ENCODE peak calls at places on chromosomes 12 and 14, in ten cellular contexts. One of them, this sample, is unnamed.

GRCh38 chr12:91991397-91992187 is 154.1 kb downstream of the BTG1 start:
- DNase-seq in HS-27A: no peak
- DNase-seq in endothelial cell: no peak
- DNase-seq in A549: peak
- DNase-seq in NCI-H345: no peak
- DNase-seq in fibroblast of the aortic adventitia: peak
- DNase-seq in nephron progenitor cell: no peak
- DNase-seq in ELR: peak
- DNase-seq in activated T-cell treated with anti-CD3 and anti-CD28 coated beads for 48 hours: no peak
- DNase-seq in GM04503: no peak
- DNase-seq in this sample: no peak

GRCh38 chr12:131831021-131831571 is 2.9 kb downstream of the MMP17 start:
- DNase-seq in HS-27A: no peak
- DNase-seq in endothelial cell: no peak
- DNase-seq in A549: peak
- DNase-seq in NCI-H345: peak
- DNase-seq in fibroblast of the aortic adventitia: peak
- DNase-seq in nephron progenitor cell: peak
- DNase-seq in ELR: peak
- DNase-seq in activated T-cell treated with anti-CD3 and anti-CD28 coated beads for 48 hours: no peak
- DNase-seq in GM04503: no peak
- DNase-seq in this sample: no peak

GRCh38 chr12:80189241-80189640 is 89.9 kb downstream of the OTOGL start:
- DNase-seq in HS-27A: no peak
- DNase-seq in endothelial cell: no peak
- DNase-seq in A549: no peak
- DNase-seq in NCI-H345: no peak
- DNase-seq in fibroblast of the aortic adventitia: peak
- DNase-seq in nephron progenitor cell: no peak
- DNase-seq in ELR: peak
- DNase-seq in activated T-cell treated with anti-CD3 and anti-CD28 coated beads for 48 hours: no peak
- DNase-seq in GM04503: peak
- DNase-seq in this sample: peak

GRCh38 chr14:76919811-76920571 is 93.8 kb downstream of the LRRC74A start:
- DNase-seq in HS-27A: no peak
- DNase-seq in endothelial cell: no peak
- DNase-seq in A549: peak
- DNase-seq in NCI-H345: peak
- DNase-seq in fibroblast of the aortic adventitia: peak
- DNase-seq in nephron progenitor cell: no peak
- DNase-seq in ELR: peak
- DNase-seq in activated T-cell treated with anti-CD3 and anti-CD28 coated beads for 48 hours: no peak
- DNase-seq in GM04503: no peak
- DNase-seq in this sample: no peak

GRCh38 chr12:104494816-104495158 is 38.0 kb downstream of the CHST11 start:
- DNase-seq in HS-27A: no peak
- DNase-seq in endothelial cell: no peak
- DNase-seq in A549: no peak
- DNase-seq in NCI-H345: no peak
- DNase-seq in fibroblast of the aortic adventitia: peak
- DNase-seq in nephron progenitor cell: no peak
- DNase-seq in ELR: no peak
- DNase-seq in activated T-cell treated with anti-CD3 and anti-CD28 coated beads for 48 hours: no peak
- DNase-seq in GM04503: no peak
- DNase-seq in this sample: no peak

GRCh38 chr12:117832459-117833457 is 136.0 kb downstream of the KSR2 start:
- DNase-seq in HS-27A: peak
- DNase-seq in endothelial cell: no peak
- DNase-seq in A549: peak
- DNase-seq in NCI-H345: no peak
- DNase-seq in fibroblast of the aortic adventitia: no peak
- DNase-seq in nephron progenitor cell: no peak
- DNase-seq in ELR: peak
- DNase-seq in activated T-cell treated with anti-CD3 and anti-CD28 coated beads for 48 hours: no peak
- DNase-seq in GM04503: peak
- DNase-seq in this sample: no peak

GRCh38 chr14:22613091-22613695 is 15.1 kb downstream of the ABHD4 start:
- DNase-seq in HS-27A: no peak
- DNase-seq in endothelial cell: no peak
- DNase-seq in A549: no peak
- DNase-seq in NCI-H345: no peak
- DNase-seq in fibroblast of the aortic adventitia: peak
- DNase-seq in nephron progenitor cell: no peak
- DNase-seq in ELR: peak
- DNase-seq in activated T-cell treated with anti-CD3 and anti-CD28 coated beads for 48 hours: no peak
- DNase-seq in GM04503: no peak
- DNase-seq in this sample: no peak

GRCh38 chr14:101889898-101890297 is 74.5 kb upstream of the DYNC1H1 start:
- DNase-seq in HS-27A: no peak
- DNase-seq in endothelial cell: no peak
- DNase-seq in A549: peak
- DNase-seq in NCI-H345: no peak
- DNase-seq in fibroblast of the aortic adventitia: peak
- DNase-seq in nephron progenitor cell: no peak
- DNase-seq in ELR: peak
- DNase-seq in activated T-cell treated with anti-CD3 and anti-CD28 coated beads for 48 hours: no peak
- DNase-seq in GM04503: peak
- DNase-seq in this sample: no peak

GRCh38 chr12:56034586-56035332 is 7.0 kb upstream of the RPS26 start:
- DNase-seq in HS-27A: no peak
- DNase-seq in endothelial cell: no peak
- DNase-seq in A549: no peak
- DNase-seq in NCI-H345: no peak
- DNase-seq in fibroblast of the aortic adventitia: no peak
- DNase-seq in nephron progenitor cell: no peak
- DNase-seq in ELR: no peak
- DNase-seq in activated T-cell treated with anti-CD3 and anti-CD28 coated beads for 48 hours: no peak
- DNase-seq in GM04503: no peak
- DNase-seq in this sample: no peak

GRCh38 chr12:120346681-120347080 is 19.1 kb upstream of the PLA2G1B start:
- DNase-seq in HS-27A: no peak
- DNase-seq in endothelial cell: no peak
- DNase-seq in A549: peak
- DNase-seq in NCI-H345: no peak
- DNase-seq in fibroblast of the aortic adventitia: no peak
- DNase-seq in nephron progenitor cell: no peak
- DNase-seq in ELR: peak
- DNase-seq in activated T-cell treated with anti-CD3 and anti-CD28 coated beads for 48 hours: no peak
- DNase-seq in GM04503: no peak
- DNase-seq in this sample: no peak

GRCh38 chr12:22228022-22228875 is 106.3 kb downstream of the ST8SIA1 start:
- DNase-seq in HS-27A: no peak
- DNase-seq in endothelial cell: no peak
- DNase-seq in A549: no peak
- DNase-seq in NCI-H345: no peak
- DNase-seq in fibroblast of the aortic adventitia: peak
- DNase-seq in nephron progenitor cell: no peak
- DNase-seq in ELR: no peak
- DNase-seq in activated T-cell treated with anti-CD3 and anti-CD28 coated beads for 48 hours: no peak
- DNase-seq in GM04503: peak
- DNase-seq in this sample: no peak

GRCh38 chr12:85076688-85077430 is 40.7 kb downstream of the LRRIQ1 start:
- DNase-seq in HS-27A: peak
- DNase-seq in endothelial cell: no peak
- DNase-seq in A549: peak
- DNase-seq in NCI-H345: peak
- DNase-seq in fibroblast of the aortic adventitia: peak
- DNase-seq in nephron progenitor cell: no peak
- DNase-seq in ELR: peak
- DNase-seq in activated T-cell treated with anti-CD3 and anti-CD28 coated beads for 48 hours: no peak
- DNase-seq in GM04503: peak
- DNase-seq in this sample: peak

GRCh38 chr12:110314308-110314707 is 33.3 kb downstream of the ATP2A2 start:
- DNase-seq in HS-27A: no peak
- DNase-seq in endothelial cell: no peak
- DNase-seq in A549: peak
- DNase-seq in NCI-H345: no peak
- DNase-seq in fibroblast of the aortic adventitia: peak
- DNase-seq in nephron progenitor cell: no peak
- DNase-seq in ELR: peak
- DNase-seq in activated T-cell treated with anti-CD3 and anti-CD28 coated beads for 48 hours: no peak
- DNase-seq in GM04503: peak
- DNase-seq in this sample: peak

GRCh38 chr12:52903855-52904508 is 894 bp downstream of the KRT8 start:
- DNase-seq in HS-27A: no peak
- DNase-seq in endothelial cell: peak
- DNase-seq in A549: peak
- DNase-seq in NCI-H345: peak
- DNase-seq in fibroblast of the aortic adventitia: no peak
- DNase-seq in nephron progenitor cell: peak
- DNase-seq in ELR: peak
- DNase-seq in activated T-cell treated with anti-CD3 and anti-CD28 coated beads for 48 hours: peak
- DNase-seq in GM04503: no peak
- DNase-seq in this sample: no peak

GRCh38 chr14:71550367-71550766 is 381.9 kb upstream of the RGS6 start:
- DNase-seq in HS-27A: no peak
- DNase-seq in endothelial cell: no peak
- DNase-seq in A549: no peak
- DNase-seq in NCI-H345: no peak
- DNase-seq in fibroblast of the aortic adventitia: no peak
- DNase-seq in nephron progenitor cell: no peak
- DNase-seq in ELR: no peak
- DNase-seq in activated T-cell treated with anti-CD3 and anti-CD28 coated beads for 48 hours: no peak
- DNase-seq in GM04503: no peak
- DNase-seq in this sample: no peak

GRCh38 chr12:131671871-131672270 is 39.0 kb upstream of the SFSWAP start:
- DNase-seq in HS-27A: no peak
- DNase-seq in endothelial cell: no peak
- DNase-seq in A549: no peak
- DNase-seq in NCI-H345: no peak
- DNase-seq in fibroblast of the aortic adventitia: no peak
- DNase-seq in nephron progenitor cell: no peak
- DNase-seq in ELR: no peak
- DNase-seq in activated T-cell treated with anti-CD3 and anti-CD28 coated beads for 48 hours: no peak
- DNase-seq in GM04503: no peak
- DNase-seq in this sample: no peak

GRCh38 chr14:74825008-74825407 is 50.9 kb downstream of the PROX2 start:
- DNase-seq in HS-27A: no peak
- DNase-seq in endothelial cell: no peak
- DNase-seq in A549: no peak
- DNase-seq in NCI-H345: no peak
- DNase-seq in fibroblast of the aortic adventitia: peak
- DNase-seq in nephron progenitor cell: no peak
- DNase-seq in ELR: peak
- DNase-seq in activated T-cell treated with anti-CD3 and anti-CD28 coated beads for 48 hours: no peak
- DNase-seq in GM04503: no peak
- DNase-seq in this sample: peak

GRCh38 chr14:22839159-22839779 is 2.9 kb downstream of the MMP14 start:
- DNase-seq in HS-27A: no peak
- DNase-seq in endothelial cell: no peak
- DNase-seq in A549: no peak
- DNase-seq in NCI-H345: no peak
- DNase-seq in fibroblast of the aortic adventitia: peak
- DNase-seq in nephron progenitor cell: no peak
- DNase-seq in ELR: no peak
- DNase-seq in activated T-cell treated with anti-CD3 and anti-CD28 coated beads for 48 hours: no peak
- DNase-seq in GM04503: no peak
- DNase-seq in this sample: no peak

GRCh38 chr12:97276198-97276580 is 186.4 kb upstream of the RMST start:
- DNase-seq in HS-27A: no peak
- DNase-seq in endothelial cell: no peak
- DNase-seq in A549: no peak
- DNase-seq in NCI-H345: no peak
- DNase-seq in fibroblast of the aortic adventitia: no peak
- DNase-seq in nephron progenitor cell: peak
- DNase-seq in ELR: no peak
- DNase-seq in activated T-cell treated with anti-CD3 and anti-CD28 coated beads for 48 hours: no peak
- DNase-seq in GM04503: no peak
- DNase-seq in this sample: no peak

This sample was measured in AG04449.